ENCODE peak calls at places on chromosome 22, in six cellular contexts. T is CD4-positive, alpha-beta memory T cell; B is NCI-H2081 treated with DMSO at 0.1 percent for 48 hours; L is CD8-positive, alpha-beta memory T cell; C is HTR-8/SVneo; W is naive thymus-derived CD4-positive, alpha-beta T cell. O is an unnamed sample.

GRCh38 chr22:27311666-27312566 is 489.6 kb downstream of the MN1 start:
- DNase-seq in B (no peak), C (no peak), W (no peak), T (no peak), L (no peak), O (no peak)

GRCh38 chr22:29251981-29252978 is 15.5 kb downstream of the RHBDD3 start:
- DNase-seq in W (no peak), T (no peak), B (no peak), C (no peak), L (no peak), O (no peak)

GRCh38 chr22:21632237-21632895 is at the start of gene CCDC116:
- DNase-seq in T (peak), L (peak), B (no peak), W (peak), C (no peak), O (peak)

GRCh38 chr22:31081963-31082605 is 966 bp downstream of the SMTN start:
- DNase-seq in B (no peak), T (no peak), C (no peak), W (no peak), L (no peak), O (no peak)

GRCh38 chr22:50192056-50192824 is 6.5 kb downstream of the TRABD start:
- DNase-seq in W (no peak), B (no peak), C (no peak), L (no peak), T (peak), O (no peak)

GRCh38 chr22:29380032-29380781 is 8.2 kb downstream of the AP1B1 start:
- DNase-seq in C (peak), L (no peak), W (no peak), T (no peak), B (no peak), O (no peak)

GRCh38 chr22:46830001-46830715 is 67.7 kb downstream of the TBC1D22A start:
- DNase-seq in C (no peak), B (no peak), W (no peak), T (no peak), L (no peak), O (no peak)

GRCh38 chr22:37782340-37783168 is 25.2 kb upstream of the GCAT start:
- DNase-seq in B (no peak), C (peak), T (no peak), W (no peak), L (no peak), O (no peak)

GRCh38 chr22:44024288-44024908 is at the start of gene PARVB:
- DNase-seq in L (peak), B (no peak), W (no peak), C (no peak), T (no peak), O (no peak)

GRCh38 chr22:46686221-46686872 is 51.7 kb downstream of the CERK start:
- DNase-seq in W (no peak), B (no peak), L (no peak), C (no peak), T (no peak), O (no peak)

GRCh38 chr22:17647996-17648395 is 9.4 kb downstream of the BCL2L13 start:
- DNase-seq in W (no peak), T (no peak), L (no peak), C (no peak), B (no peak), O (no peak)

GRCh38 chr22:31616315-31616980 is 45.6 kb downstream of the PISD start:
- DNase-seq in W (no peak), B (no peak), C (no peak), L (no peak), T (no peak), O (no peak)

GRCh38 chr22:32546480-32546879 is 71.9 kb downstream of the FBXO7 start:
- DNase-seq in C (no peak), B (no peak), T (no peak), W (no peak), L (no peak), O (no peak)

GRCh38 chr22:30301995-30302809 is 12.9 kb upstream of the CASTOR1 start:
- DNase-seq in T (peak), W (no peak), B (no peak), C (no peak), L (no peak), O (no peak)

GRCh38 chr22:41822289-41823057 is 10.4 kb upstream of the SREBF2 start:
- DNase-seq in L (peak), T (peak), W (peak), C (peak), B (no peak), O (peak)

O was measured in central memory CD4-positive, alpha-beta T cell.